ENCODE peak calls at places on chromosomes 4 and X, in ten cellular contexts. I is CD4-positive, alpha-beta T cell; J is lung; Y is hepatocyte; Q is fibroblast of mammary gland; T is D721Med; B is stomach; H is uterus; O is epithelial cell of esophagus; P is fibroblast of lung. F is an unnamed sample.

GRCh38 chrX:119685225-119686066 is 7.5 kb downstream of the SEPTIN6 start:
- DNase-seq in I (no peak), J (no peak), Y (no peak), Q (peak; percentile 37), T (no peak), B (no peak), H (peak; percentile 57), O (no peak), P (no peak), F (no peak)

GRCh38 chrX:115582871-115583729 is 22.1 kb downstream of the PLS3 start:
- DNase-seq in I (no peak), J (no peak), Y (peak; percentile 56), Q (peak; percentile 66), T (no peak), B (no peak), H (no peak), O (peak; percentile 54), P (peak; percentile 62), F (no peak)

GRCh38 chr4:22237155-22237751 is 278.6 kb downstream of the ADGRA3 start:
- DNase-seq in I (peak; percentile 29), J (no peak), Y (peak; percentile 69), Q (peak; percentile 8), T (no peak), B (peak; percentile 68), H (peak; percentile 12), O (peak; percentile 48), P (peak; percentile 4), F (peak; percentile 39)

GRCh38 chr4:114271031-114271430 is 291.6 kb upstream of the ARSJ start:
- DNase-seq in I (no peak), J (no peak), Y (no peak), Q (peak; percentile 17), T (no peak), B (no peak), H (no peak), O (no peak), P (no peak), F (no peak)

GRCh38 chrX:119622356-119623232 is 16.4 kb upstream of the NKRF start:
- DNase-seq in I (no peak), J (no peak), Y (peak; percentile 23), Q (peak; percentile 88), T (no peak), B (peak; percentile 50), H (peak; percentile 39), O (no peak), P (peak; percentile 86), F (no peak)

GRCh38 chrX:13898603-13899002 is 81.7 kb upstream of the GPM6B start:
- DNase-seq in I (no peak), J (no peak), Y (no peak), Q (peak; percentile 85), T (no peak), B (no peak), H (no peak), O (peak; percentile 90), P (no peak), F (no peak)

GRCh38 chrX:63275127-63275526 is 76.0 kb downstream of the SPIN4 start:
- DNase-seq in I (no peak), J (peak; percentile 51), Y (peak; percentile 13), Q (peak; percentile 25), T (no peak), B (no peak), H (no peak), O (peak; percentile 41), P (no peak), F (peak; percentile 14)

GRCh38 chr4:80074651-80075050 is 1.6 kb upstream of the ANTXR2 start:
- DNase-seq in I (no peak), J (no peak), Y (no peak), Q (no peak), T (no peak), B (no peak), H (no peak), O (no peak), P (no peak), F (no peak)

GRCh38 chrX:10629905-10630304 is 9.5 kb upstream of the MID1 start:
- DNase-seq in I (no peak), J (no peak), Y (no peak), Q (no peak), T (no peak), B (no peak), H (no peak), O (peak; percentile 57), P (no peak), F (no peak)

GRCh38 chr4:25246680-25247611 is 13.1 kb downstream of the PI4K2B start:
- DNase-seq in I (no peak), J (no peak), Y (no peak), Q (no peak), T (no peak), B (no peak), H (no peak), O (no peak), P (no peak), F (no peak)

GRCh38 chr4:95547708-95548471 is 883 bp downstream of the UNC5C start:
- DNase-seq in I (no peak), J (no peak), Y (peak; percentile 36), Q (no peak), T (no peak), B (no peak), H (peak; percentile 54), O (peak; percentile 29), P (no peak), F (peak; percentile 41)

DNA sequence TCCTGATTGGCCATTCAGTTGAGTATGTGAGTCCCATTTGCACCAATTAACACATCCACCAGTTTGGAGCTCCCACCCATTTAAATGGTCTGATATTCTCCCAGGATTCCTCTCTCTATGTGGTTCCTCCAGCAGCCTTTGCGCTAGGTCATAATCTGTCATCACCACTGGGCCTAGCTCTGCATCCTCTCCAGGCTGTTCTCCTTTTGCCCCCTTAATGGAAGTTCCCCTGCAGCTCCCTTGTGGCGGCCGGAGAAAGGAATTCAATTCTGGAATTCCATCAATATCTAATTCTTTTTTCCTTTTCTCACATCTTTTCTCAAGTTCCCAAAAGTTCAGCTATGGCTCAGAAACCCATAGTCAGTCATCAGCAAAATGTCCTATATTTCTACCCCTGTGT is 2184.4 kb upstream of the AGA start:
- DNase-seq in I (no peak), J (no peak), Y (no peak), Q (no peak), T (no peak), B (no peak), H (no peak), O (no peak), P (no peak), F (no peak)
- TF ChIP-seq CTCF in I (no peak), J (no peak), Y (no peak), Q (no peak), T (no peak), B (no peak), H (no peak), O (no peak), P (no peak), F (no peak)

GRCh38 chr4:8412288-8412687 is 28.2 kb downstream of the ACOX3 start:
- DNase-seq in I (no peak), J (no peak), Y (no peak), Q (no peak), T (no peak), B (no peak), H (no peak), O (no peak), P (no peak), F (no peak)

GRCh38 chr4:8411351-8412180 is 29.0 kb downstream of the ACOX3 start:
- DNase-seq in I (no peak), J (no peak), Y (no peak), Q (no peak), T (no peak), B (no peak), H (no peak), O (no peak), P (no peak), F (no peak)

GRCh38 chr4:8409271-8410065 is 31.1 kb downstream of the ACOX3 start:
- DNase-seq in I (peak; percentile 52), J (no peak), Y (no peak), Q (peak; percentile 37), T (no peak), B (peak; percentile 63), H (no peak), O (peak; percentile 10), P (peak; percentile 56), F (no peak)

GRCh38 chr4:8410066-8410600 is 30.4 kb downstream of the ACOX3 start:
- DNase-seq in I (no peak), J (no peak), Y (no peak), Q (no peak), T (no peak), B (no peak), H (no peak), O (no peak), P (no peak), F (no peak)

DNA sequence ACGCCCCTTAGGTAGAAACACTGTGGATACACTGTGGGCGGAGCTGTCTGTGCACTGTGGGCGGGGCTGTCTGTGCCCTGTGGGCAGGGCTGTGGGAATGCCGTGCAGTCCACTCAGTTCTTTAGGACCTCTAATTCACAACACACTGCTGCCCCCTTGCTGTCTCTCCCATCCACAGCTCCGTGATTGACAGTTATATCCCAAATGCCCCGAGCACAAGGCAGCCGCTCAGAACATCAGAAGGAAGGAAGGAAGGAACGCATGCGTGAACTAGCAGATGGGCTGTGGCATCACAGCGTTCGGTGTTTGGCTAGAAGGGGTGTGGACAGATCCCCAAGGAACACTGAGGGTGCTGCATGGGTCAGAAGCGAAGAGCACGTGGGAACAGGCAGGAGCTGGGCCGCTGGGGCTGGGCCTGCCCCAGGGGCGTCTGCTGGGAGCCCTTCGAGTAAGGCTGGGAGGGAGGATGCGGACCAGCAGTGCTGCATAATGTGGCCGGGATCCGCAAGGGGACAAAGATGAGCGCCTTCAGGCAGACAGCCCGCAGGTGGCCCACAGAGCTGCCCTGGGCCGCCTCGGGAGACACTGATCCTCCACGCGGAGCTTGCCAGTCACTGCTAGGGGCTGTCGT is 29.8 kb downstream of the ACOX3 start:
- DNase-seq in I (no peak), J (peak; percentile 44), Y (peak; percentile 80), Q (peak; percentile 47), T (no peak), B (peak; percentile 81), H (peak; percentile 59), O (peak; percentile 76), P (peak; percentile 47), F (peak; percentile 61)
- TF ChIP-seq CTCF in I (no peak), J (no peak), Y (peak; percentile 35), Q (peak; percentile 40), T (peak; percentile 44), B (no peak), H (peak; percentile 26), O (no peak), P (peak; percentile 18), F (peak; percentile 57)

DNA sequence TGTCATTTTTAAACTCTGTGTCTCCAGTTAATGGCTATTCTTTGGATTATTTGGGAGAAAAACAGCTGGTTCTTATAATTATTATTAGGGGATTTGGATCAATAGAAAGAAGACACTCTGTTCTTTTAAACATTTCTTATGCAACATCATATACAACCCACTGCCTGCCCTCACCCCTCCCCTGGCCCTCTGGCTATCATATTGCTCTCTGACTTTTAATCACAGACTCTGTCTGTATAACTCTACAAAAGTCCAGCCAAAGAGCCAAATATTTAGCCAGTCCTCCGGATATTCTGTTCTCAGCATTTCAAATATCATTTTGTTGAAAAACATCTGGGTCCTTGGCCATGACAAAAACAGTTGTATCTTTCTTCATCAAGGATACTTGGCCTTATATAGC is 19.0 kb upstream of the PACRGL start:
- DNase-seq in I (no peak), J (no peak), Y (no peak), Q (no peak), T (no peak), B (peak; percentile 26), H (no peak), O (no peak), P (peak; percentile 39), F (no peak)
- TF ChIP-seq CTCF in I (no peak), J (no peak), Y (no peak), Q (no peak), T (no peak), B (no peak), H (no peak), O (no peak), P (no peak), F (no peak)

GRCh38 chrX:124223524-124223923 is 108.9 kb upstream of the TEX13D start:
- DNase-seq in I (no peak), J (no peak), Y (no peak), Q (no peak), T (no peak), B (no peak), H (no peak), O (no peak), P (no peak), F (peak; percentile 49)
- TF ChIP-seq CTCF in I (no peak), J (no peak), Y (peak; percentile 5), Q (no peak), T (no peak), B (no peak), H (no peak), O (no peak), P (peak; percentile 19), F (no peak)